ENCODE peak calls at places on chromosomes 3 and 15, in ten cellular contexts. One of them, this sample, is unnamed.

GRCh38 chr3:140234256-140234655 is 299.3 kb downstream of the CLSTN2 start:
- DNase-seq in GF-D8: no peak
- DNase-seq in pulmonary artery endothelial cell: no peak
- DNase-seq in aorta: no peak
- DNase-seq in choroid plexus epithelial cell: no peak
- DNase-seq in stromal cell of bone marrow: no peak
- DNase-seq in stimulated activated CD8-positive, alpha-beta memory T cell treated with anti-CD3 and anti-CD28 coated beads, Interleukin-7, amount 100 ng/mL, for 4 hours: no peak
- DNase-seq in activated T-helper 1 cell treated with anti-CD3 and anti-CD28 coated beads, Interleukin-2, amount 50 U/mL, for 16 hours: no peak
- DNase-seq in CD4-positive, alpha-beta memory T cell: no peak
- DNase-seq in GM18507: no peak
- DNase-seq in this sample: no peak

GRCh38 chr15:25691544-25692430 is 171.3 kb downstream of the ATP10A start:
- DNase-seq in pulmonary artery endothelial cell: no peak
- DNase-seq in activated T-helper 1 cell treated with anti-CD3 and anti-CD28 coated beads, Interleukin-2, amount 50 U/mL, for 16 hours: no peak
- DNase-seq in stromal cell of bone marrow: no peak
- DNase-seq in stimulated activated CD8-positive, alpha-beta memory T cell treated with anti-CD3 and anti-CD28 coated beads, Interleukin-7, amount 100 ng/mL, for 4 hours: no peak
- DNase-seq in GF-D8: no peak
- DNase-seq in CD4-positive, alpha-beta memory T cell: no peak
- DNase-seq in aorta: peak
- DNase-seq in GM18507: no peak
- DNase-seq in choroid plexus epithelial cell: peak
- DNase-seq in this sample: no peak

GRCh38 chr15:75468908-75469307 is 17.4 kb upstream of the SIN3A start:
- DNase-seq in stimulated activated CD8-positive, alpha-beta memory T cell treated with anti-CD3 and anti-CD28 coated beads, Interleukin-7, amount 100 ng/mL, for 4 hours: no peak
- DNase-seq in GM18507: no peak
- DNase-seq in choroid plexus epithelial cell: no peak
- DNase-seq in stromal cell of bone marrow: no peak
- DNase-seq in pulmonary artery endothelial cell: no peak
- DNase-seq in activated T-helper 1 cell treated with anti-CD3 and anti-CD28 coated beads, Interleukin-2, amount 50 U/mL, for 16 hours: no peak
- DNase-seq in CD4-positive, alpha-beta memory T cell: no peak
- DNase-seq in GF-D8: no peak
- DNase-seq in aorta: no peak
- DNase-seq in this sample: no peak

GRCh38 chr3:131174752-131175151 is 148.1 kb downstream of the NEK11 start:
- DNase-seq in GM18507: peak
- DNase-seq in GF-D8: peak
- DNase-seq in CD4-positive, alpha-beta memory T cell: peak
- DNase-seq in stromal cell of bone marrow: no peak
- DNase-seq in pulmonary artery endothelial cell: no peak
- DNase-seq in aorta: no peak
- DNase-seq in activated T-helper 1 cell treated with anti-CD3 and anti-CD28 coated beads, Interleukin-2, amount 50 U/mL, for 16 hours: no peak
- DNase-seq in stimulated activated CD8-positive, alpha-beta memory T cell treated with anti-CD3 and anti-CD28 coated beads, Interleukin-7, amount 100 ng/mL, for 4 hours: peak
- DNase-seq in choroid plexus epithelial cell: peak
- DNase-seq in this sample: no peak

GRCh38 chr3:101646726-101647125 is 30.2 kb downstream of the ZBTB11 start:
- DNase-seq in CD4-positive, alpha-beta memory T cell: no peak
- DNase-seq in GM18507: no peak
- DNase-seq in pulmonary artery endothelial cell: no peak
- DNase-seq in stromal cell of bone marrow: peak
- DNase-seq in aorta: no peak
- DNase-seq in GF-D8: no peak
- DNase-seq in stimulated activated CD8-positive, alpha-beta memory T cell treated with anti-CD3 and anti-CD28 coated beads, Interleukin-7, amount 100 ng/mL, for 4 hours: no peak
- DNase-seq in activated T-helper 1 cell treated with anti-CD3 and anti-CD28 coated beads, Interleukin-2, amount 50 U/mL, for 16 hours: no peak
- DNase-seq in choroid plexus epithelial cell: peak
- DNase-seq in this sample: no peak

GRCh38 chr15:43135351-43135750 is 2.0 kb downstream of the TMEM62 start:
- DNase-seq in stimulated activated CD8-positive, alpha-beta memory T cell treated with anti-CD3 and anti-CD28 coated beads, Interleukin-7, amount 100 ng/mL, for 4 hours: no peak
- DNase-seq in GM18507: no peak
- DNase-seq in CD4-positive, alpha-beta memory T cell: no peak
- DNase-seq in stromal cell of bone marrow: no peak
- DNase-seq in GF-D8: no peak
- DNase-seq in aorta: no peak
- DNase-seq in activated T-helper 1 cell treated with anti-CD3 and anti-CD28 coated beads, Interleukin-2, amount 50 U/mL, for 16 hours: no peak
- DNase-seq in choroid plexus epithelial cell: no peak
- DNase-seq in pulmonary artery endothelial cell: no peak
- DNase-seq in this sample: no peak

GRCh38 chr3:7439101-7439500 is 578.2 kb downstream of the GRM7 start:
- DNase-seq in aorta: no peak
- DNase-seq in pulmonary artery endothelial cell: no peak
- DNase-seq in activated T-helper 1 cell treated with anti-CD3 and anti-CD28 coated beads, Interleukin-2, amount 50 U/mL, for 16 hours: no peak
- DNase-seq in stimulated activated CD8-positive, alpha-beta memory T cell treated with anti-CD3 and anti-CD28 coated beads, Interleukin-7, amount 100 ng/mL, for 4 hours: no peak
- DNase-seq in CD4-positive, alpha-beta memory T cell: no peak
- DNase-seq in GM18507: no peak
- DNase-seq in stromal cell of bone marrow: no peak
- DNase-seq in GF-D8: no peak
- DNase-seq in choroid plexus epithelial cell: no peak
- DNase-seq in this sample: no peak

GRCh38 chr15:97759363-97759762 is 201.1 kb upstream of the ARRDC4 start:
- DNase-seq in pulmonary artery endothelial cell: no peak
- DNase-seq in choroid plexus epithelial cell: peak
- DNase-seq in GM18507: no peak
- DNase-seq in GF-D8: peak
- DNase-seq in CD4-positive, alpha-beta memory T cell: no peak
- DNase-seq in aorta: no peak
- DNase-seq in stimulated activated CD8-positive, alpha-beta memory T cell treated with anti-CD3 and anti-CD28 coated beads, Interleukin-7, amount 100 ng/mL, for 4 hours: no peak
- DNase-seq in activated T-helper 1 cell treated with anti-CD3 and anti-CD28 coated beads, Interleukin-2, amount 50 U/mL, for 16 hours: no peak
- DNase-seq in stromal cell of bone marrow: peak
- DNase-seq in this sample: no peak

GRCh38 chr3:15872807-15873206 is 75.0 kb upstream of the ANKRD28 start:
- DNase-seq in activated T-helper 1 cell treated with anti-CD3 and anti-CD28 coated beads, Interleukin-2, amount 50 U/mL, for 16 hours: no peak
- DNase-seq in stimulated activated CD8-positive, alpha-beta memory T cell treated with anti-CD3 and anti-CD28 coated beads, Interleukin-7, amount 100 ng/mL, for 4 hours: no peak
- DNase-seq in choroid plexus epithelial cell: no peak
- DNase-seq in stromal cell of bone marrow: no peak
- DNase-seq in GF-D8: no peak
- DNase-seq in pulmonary artery endothelial cell: no peak
- DNase-seq in GM18507: no peak
- DNase-seq in CD4-positive, alpha-beta memory T cell: no peak
- DNase-seq in aorta: no peak
- DNase-seq in this sample: no peak

GRCh38 chr3:67656614-67657013 is 2.2 kb upstream of the SUCLG2 start:
- DNase-seq in pulmonary artery endothelial cell: no peak
- DNase-seq in stimulated activated CD8-positive, alpha-beta memory T cell treated with anti-CD3 and anti-CD28 coated beads, Interleukin-7, amount 100 ng/mL, for 4 hours: no peak
- DNase-seq in GM18507: no peak
- DNase-seq in CD4-positive, alpha-beta memory T cell: no peak
- DNase-seq in choroid plexus epithelial cell: no peak
- DNase-seq in stromal cell of bone marrow: no peak
- DNase-seq in activated T-helper 1 cell treated with anti-CD3 and anti-CD28 coated beads, Interleukin-2, amount 50 U/mL, for 16 hours: no peak
- DNase-seq in GF-D8: no peak
- DNase-seq in aorta: no peak
- DNase-seq in this sample: no peak

GRCh38 chr15:62758952-62759349 is 283.6 kb upstream of the TPM1 start:
- DNase-seq in activated T-helper 1 cell treated with anti-CD3 and anti-CD28 coated beads, Interleukin-2, amount 50 U/mL, for 16 hours: no peak
- DNase-seq in aorta: no peak
- DNase-seq in pulmonary artery endothelial cell: no peak
- DNase-seq in GM18507: no peak
- DNase-seq in GF-D8: no peak
- DNase-seq in choroid plexus epithelial cell: no peak
- DNase-seq in CD4-positive, alpha-beta memory T cell: no peak
- DNase-seq in stromal cell of bone marrow: no peak
- DNase-seq in stimulated activated CD8-positive, alpha-beta memory T cell treated with anti-CD3 and anti-CD28 coated beads, Interleukin-7, amount 100 ng/mL, for 4 hours: no peak
- DNase-seq in this sample: peak

GRCh38 chr3:157588386-157589060 is 85.3 kb upstream of the VEPH1 start:
- DNase-seq in CD4-positive, alpha-beta memory T cell: no peak
- DNase-seq in stimulated activated CD8-positive, alpha-beta memory T cell treated with anti-CD3 and anti-CD28 coated beads, Interleukin-7, amount 100 ng/mL, for 4 hours: no peak
- DNase-seq in choroid plexus epithelial cell: no peak
- DNase-seq in GF-D8: no peak
- DNase-seq in GM18507: no peak
- DNase-seq in pulmonary artery endothelial cell: no peak
- DNase-seq in stromal cell of bone marrow: no peak
- DNase-seq in aorta: no peak
- DNase-seq in activated T-helper 1 cell treated with anti-CD3 and anti-CD28 coated beads, Interleukin-2, amount 50 U/mL, for 16 hours: no peak
- DNase-seq in this sample: no peak

GRCh38 chr3:61371123-61371522 is 119.9 kb upstream of the FHIT start:
- DNase-seq in pulmonary artery endothelial cell: no peak
- DNase-seq in aorta: no peak
- DNase-seq in stimulated activated CD8-positive, alpha-beta memory T cell treated with anti-CD3 and anti-CD28 coated beads, Interleukin-7, amount 100 ng/mL, for 4 hours: no peak
- DNase-seq in GM18507: peak
- DNase-seq in activated T-helper 1 cell treated with anti-CD3 and anti-CD28 coated beads, Interleukin-2, amount 50 U/mL, for 16 hours: no peak
- DNase-seq in CD4-positive, alpha-beta memory T cell: no peak
- DNase-seq in GF-D8: no peak
- DNase-seq in stromal cell of bone marrow: no peak
- DNase-seq in choroid plexus epithelial cell: peak
- DNase-seq in this sample: peak

GRCh38 chr15:63372018-63372705 is 9.5 kb downstream of the CA12 start:
- DNase-seq in choroid plexus epithelial cell: peak
- DNase-seq in CD4-positive, alpha-beta memory T cell: no peak
- DNase-seq in pulmonary artery endothelial cell: peak
- DNase-seq in GM18507: no peak
- DNase-seq in GF-D8: no peak
- DNase-seq in stromal cell of bone marrow: peak
- DNase-seq in stimulated activated CD8-positive, alpha-beta memory T cell treated with anti-CD3 and anti-CD28 coated beads, Interleukin-7, amount 100 ng/mL, for 4 hours: no peak
- DNase-seq in aorta: peak
- DNase-seq in activated T-helper 1 cell treated with anti-CD3 and anti-CD28 coated beads, Interleukin-2, amount 50 U/mL, for 16 hours: no peak
- DNase-seq in this sample: peak